ENCODE peak calls at places on chromosomes 1 and 21, in ten cellular contexts. A is left ventricle myocardium inferior; D is activated CD4-positive, CD25-positive, alpha-beta regulatory T cell; T is NCI-H1092; R is cardiac muscle cell; Q is iris pigment epithelial cell; V is WERI-Rb-1; B is amniotic epithelial cell; W is T-helper 2 cell; F is AG09309. G is an unnamed sample.

GRCh38 chr1:115677172-115677542 is 35.4 kb downstream of the VANGL1 start:
- DNase-seq in V (no peak), T (no peak), Q (peak), D (no peak), W (no peak), A (no peak), F (no peak), R (peak), B (peak), G (peak)

GRCh38 chr1:77652970-77653516 is 29.4 kb downstream of the ZZZ3 start:
- DNase-seq in R (no peak), W (no peak), T (no peak), V (no peak), B (no peak), F (no peak), Q (no peak), D (no peak), A (no peak), G (no peak)

GRCh38 chr1:44326821-44327465 is 28.1 kb downstream of the ERI3 start:
- DNase-seq in V (no peak), F (no peak), A (no peak), B (peak), R (no peak), T (no peak), W (no peak), D (no peak), Q (no peak), G (no peak)

GRCh38 chr1:172678990-172679772 is 20.3 kb downstream of the FASLG start:
- DNase-seq in A (no peak), Q (no peak), W (no peak), R (no peak), F (no peak), V (no peak), D (no peak), B (no peak), T (no peak), G (peak)

GRCh38 chr1:92444351-92444750 is 42.4 kb downstream of the GFI1 start:
- DNase-seq in W (no peak), R (peak), F (no peak), Q (peak), V (no peak), T (no peak), B (peak), D (no peak), A (no peak), G (peak)

GRCh38 chr1:10211805-10212405 is 1.5 kb downstream of the KIF1B start:
- DNase-seq in W (no peak), B (no peak), A (no peak), D (no peak), T (no peak), R (no peak), V (peak), F (no peak), Q (peak), G (no peak)

GRCh38 chr1:79959635-79960034 is 953.1 kb upstream of the ADGRL4 start:
- DNase-seq in W (no peak), V (no peak), Q (no peak), R (no peak), D (no peak), B (no peak), T (no peak), A (no peak), F (no peak), G (no peak)

GRCh38 chr1:1246230-1246600 is 307 bp downstream of the C1QTNF12 start:
- DNase-seq in Q (no peak), B (no peak), A (no peak), V (no peak), F (no peak), R (no peak), D (no peak), T (no peak), W (no peak), G (no peak)

GRCh38 chr1:10467078-10467477 is 5.3 kb downstream of the DFFA start:
- DNase-seq in T (no peak), V (no peak), F (no peak), D (no peak), A (no peak), W (no peak), R (no peak), B (no peak), Q (no peak), G (no peak)

GRCh38 chr1:35031103-35031452 is 667 bp downstream of the ZMYM6 start:
- DNase-seq in F (no peak), A (no peak), R (peak), B (peak), V (no peak), T (no peak), D (peak), W (peak), Q (peak), G (peak)

GRCh38 chr1:206117151-206117948 is at the start of gene AVPR1B:
- DNase-seq in V (peak), A (peak), F (no peak), T (peak), R (peak), Q (peak), W (no peak), B (no peak), D (no peak), G (peak)

GRCh38 chr1:20151906-20152598 is 12.9 kb downstream of the PLA2G2F start:
- DNase-seq in D (peak), Q (peak), A (peak), V (peak), T (peak), R (peak), B (peak), W (peak), F (peak), G (peak)

GRCh38 chr1:30840904-30841598 is 67.5 kb downstream of the SDC3 start:
- DNase-seq in B (peak), Q (no peak), R (peak), T (no peak), V (peak), F (no peak), D (no peak), A (peak), W (no peak), G (peak)

GRCh38 chr1:193368302-193368701 is 181.9 kb upstream of the B3GALT2 start:
- DNase-seq in W (no peak), A (no peak), R (peak), B (no peak), V (no peak), F (no peak), D (no peak), Q (no peak), T (no peak), G (no peak)

GRCh38 chr1:58848818-58849411 is 65.1 kb upstream of the JUN start:
- DNase-seq in Q (peak), F (peak), T (no peak), B (peak), D (no peak), A (peak), R (peak), V (no peak), W (no peak), G (peak)

GRCh38 chr1:58773406-58773840 is 10.4 kb downstream of the JUN start:
- DNase-seq in T (peak), F (no peak), Q (peak), D (no peak), W (no peak), B (peak), A (peak), V (no peak), R (peak), G (peak)

GRCh38 chr1:17488977-17489739 is 49.7 kb upstream of the RCC2 start:
- DNase-seq in Q (peak), R (peak), V (no peak), D (no peak), B (peak), F (no peak), T (no peak), A (no peak), W (no peak), G (peak)

GRCh38 chr1:11654571-11655262 is at the start of gene FBXO44:
- DNase-seq in A (peak), F (no peak), W (peak), B (no peak), R (peak), Q (no peak), V (peak), D (peak), T (no peak), G (no peak)

GRCh38 chr1:243346481-243346880 is 90.6 kb downstream of the SDCCAG8 start:
- DNase-seq in A (no peak), T (no peak), W (no peak), B (no peak), D (no peak), Q (no peak), F (no peak), V (no peak), R (no peak), G (no peak)

GRCh38 chr1:60890664-60891063 is 191.7 kb upstream of the NFIA start:
- DNase-seq in Q (no peak), B (no peak), W (no peak), T (no peak), V (no peak), R (no peak), A (no peak), D (no peak), F (no peak), G (no peak)

GRCh38 chr21:29418813-29419212 is 120.1 kb downstream of the BACH1 start:
- DNase-seq in T (no peak), D (no peak), R (no peak), F (no peak), V (no peak), Q (no peak), A (no peak), B (no peak), W (no peak), G (no peak)

GRCh38 chr1:73100216-73100615 is 817.9 kb upstream of the NEGR1 start:
- DNase-seq in F (no peak), R (no peak), V (no peak), A (no peak), W (no peak), D (no peak), Q (no peak), B (no peak), T (no peak), G (no peak)

GRCh38 chr1:16163882-16164820 is 8.3 kb upstream of the EPHA2 start:
- DNase-seq in B (peak), W (no peak), Q (peak), A (no peak), V (peak), D (no peak), T (peak), R (peak), F (peak), G (peak)

GRCh38 chr1:112383759-112384370 is 12.1 kb upstream of the CTTNBP2NL start:
- DNase-seq in B (no peak), D (no peak), T (no peak), W (no peak), R (no peak), A (no peak), F (no peak), V (no peak), Q (no peak), G (no peak)

GRCh38 chr1:10384219-10384618 is 14.6 kb upstream of the PGD start:
- DNase-seq in W (no peak), D (no peak), F (no peak), B (no peak), A (no peak), R (no peak), Q (no peak), T (no peak), V (no peak), G (no peak)

GRCh38 chr21:30839304-30839703 is 9.7 kb upstream of the KRTAP7-1 start:
- DNase-seq in A (no peak), Q (peak), D (no peak), V (peak), R (peak), B (no peak), W (peak), T (no peak), F (no peak), G (peak)

GRCh38 chr1:53600001-53600400 is 139.0 kb downstream of the GLIS1 start:
- DNase-seq in T (no peak), B (no peak), D (no peak), Q (no peak), A (no peak), V (no peak), R (no peak), F (no peak), W (no peak), G (no peak)

GRCh38 chr1:58325797-58326196 is 220.7 kb downstream of the OMA1 start:
- DNase-seq in W (no peak), V (no peak), B (no peak), Q (no peak), R (no peak), D (no peak), A (no peak), F (no peak), T (no peak), G (no peak)

GRCh38 chr1:4690951-4691675 is 36.7 kb downstream of the AJAP1 start:
- DNase-seq in B (no peak), A (no peak), V (no peak), D (no peak), Q (peak), R (no peak), F (no peak), T (no peak), W (no peak), G (no peak)

GRCh38 chr1:223323491-223324484 is 40.2 kb downstream of the SUSD4 start:
- DNase-seq in Q (no peak), W (no peak), T (no peak), B (no peak), A (no peak), V (no peak), R (no peak), D (no peak), F (no peak), G (no peak)

GRCh38 chr1:196393742-196394141 is 214.5 kb downstream of the KCNT2 start:
- DNase-seq in D (no peak), A (no peak), T (no peak), F (no peak), W (no peak), B (peak), Q (peak), V (no peak), R (peak), G (peak)

GRCh38 chr21:35179990-35180557 is 131.0 kb upstream of the RUNX1 start:
- DNase-seq in T (no peak), B (peak), Q (peak), R (peak), D (no peak), F (no peak), V (no peak), A (no peak), W (no peak), G (peak)

GRCh38 chr1:6414443-6414844 is 5.3 kb downstream of the HES2 start:
- DNase-seq in W (peak), T (peak), D (no peak), Q (peak), R (peak), A (no peak), B (peak), F (no peak), V (peak), G (peak)

GRCh38 chr21:44708213-44708865 is 3.0 kb downstream of the TSPEAR start:
- DNase-seq in B (no peak), A (no peak), D (no peak), V (peak), F (no peak), T (no peak), W (no peak), Q (no peak), R (no peak), G (no peak)

GRCh38 chr1:232291681-232292080 is 338.3 kb downstream of the SIPA1L2 start:
- DNase-seq in A (no peak), V (no peak), D (no peak), Q (no peak), B (no peak), W (no peak), F (no peak), T (no peak), R (peak), G (peak)

GRCh38 chr1:84689514-84690396 is 506 bp downstream of the SSX2IP start:
- DNase-seq in T (peak), F (no peak), A (peak), B (peak), V (peak), R (peak), W (no peak), Q (peak), D (peak), G (peak)

GRCh38 chr1:110645962-110646735 is 28.6 kb downstream of the KCNA3 start:
- DNase-seq in D (no peak), T (no peak), Q (peak), F (no peak), R (peak), W (no peak), B (peak), A (no peak), V (no peak), G (peak)

GRCh38 chr1:213568929-213569815 is 418.6 kb upstream of the PROX1 start:
- DNase-seq in V (no peak), D (no peak), R (no peak), W (no peak), A (no peak), B (no peak), T (peak), F (no peak), Q (no peak), G (no peak)

GRCh38 chr1:45979778-45980176 is 152.7 kb downstream of the PIK3R3 start:
- DNase-seq in B (no peak), F (no peak), Q (no peak), R (no peak), T (no peak), W (no peak), A (no peak), D (no peak), V (no peak), G (no peak)